ENCODE peak calls at places on chromosome 21, in seven cellular contexts. Z is activated gamma-delta T cell treated with Interleukin-2 at 50 U/mL for 16 hours; Y is stimulated activated CD4-positive, alpha-beta T cell treated with anti-CD3 and anti-CD28 coated beads, Interleukin-12 subunit alpha, Interleukin-12 subunit beta, amount 100 ng/mL, for 24 hours; O is NCI-H1105; J is gastrocnemius medialis; L is CD8-positive, alpha-beta T cell; F is T-helper 17 cell. Q is an unnamed sample.

GRCh38 chr21:25790122-25790951 is 55.6 kb downstream of the GABPA start:
- DNase-seq in Z (no peak), Y (no peak), O (peak; percentile 50), J (no peak), L (no peak), F (no peak), Q (peak; percentile 28)

GRCh38 chr21:46413365-46413696 is 45.4 kb upstream of the DIP2A start:
- DNase-seq in Z (no peak), Y (no peak), O (no peak), J (no peak), L (no peak), F (no peak), Q (no peak)

GRCh38 chr21:25421327-25422028 is 185.8 kb downstream of the MRPL39 start:
- DNase-seq in Z (peak; percentile 38), Y (peak; percentile 31), O (peak; percentile 10), J (no peak), L (peak; percentile 55), F (peak; percentile 14), Q (peak; percentile 50)

GRCh38 chr21:39385299-39386145 is 36.6 kb upstream of the HMGN1 start:
- DNase-seq in Z (peak; percentile 49), Y (peak; percentile 47), O (peak; percentile 73), J (peak; percentile 87), L (peak; percentile 58), F (peak; percentile 20), Q (no peak)

GRCh38 chr21:42195378-42196031 is 23.4 kb upstream of the ABCG1 start:
- DNase-seq in Z (no peak), Y (no peak), O (no peak), J (peak; percentile 30), L (no peak), F (no peak), Q (peak; percentile 26)

GRCh38 chr21:35617491-35617890 is 442.8 kb downstream of the SETD4 start:
- DNase-seq in Z (no peak), Y (no peak), O (no peak), J (no peak), L (no peak), F (no peak), Q (no peak)

GRCh38 chr21:15515908-15516307 is 213.9 kb upstream of the USP25 start:
- DNase-seq in Z (no peak), Y (no peak), O (no peak), J (no peak), L (no peak), F (no peak), Q (no peak)

GRCh38 chr21:42855143-42855936 is 24.0 kb downstream of the WDR4 start:
- DNase-seq in Z (no peak), Y (no peak), O (no peak), J (no peak), L (peak; percentile 5), F (no peak), Q (no peak)

GRCh38 chr21:39660596-39660995 is 47.9 kb downstream of the B3GALT5 start:
- DNase-seq in Z (no peak), Y (no peak), O (no peak), J (no peak), L (no peak), F (no peak), Q (no peak)

GRCh38 chr21:42592156-42592820 is 61.1 kb upstream of the PDE9A start:
- DNase-seq in Z (no peak), Y (no peak), O (no peak), J (no peak), L (no peak), F (no peak), Q (no peak)

GRCh38 chr21:36661511-36662309 is 37.2 kb upstream of the SIM2 start:
- DNase-seq in Z (no peak), Y (no peak), O (no peak), J (peak; percentile 22), L (no peak), F (no peak), Q (no peak)

Q was measured in OCI-LY7.